ENCODE peak calls at places on chromosome 12, in seven cellular contexts. B is left lung, H is hepatocyte, W is amygdala, Q is cardiac fibroblast, F is AG08396, A is GM06990. R is an unnamed sample.

GRCh38 chr12:291153-291723 is 28.6 kb upstream of the SLC6A13 start:
- DNase-seq in B (no peak), H (no peak), W (no peak), Q (no peak), F (no peak), A (no peak), R (no peak)

GRCh38 chr12:84757978-84758377 is 154.6 kb downstream of the SLC6A15 start:
- DNase-seq in B (no peak), H (peak), W (no peak), Q (peak), F (peak), A (no peak), R (no peak)

GRCh38 chr12:111283986-111284385 is 84.9 kb downstream of the PHETA1 start:
- DNase-seq in B (no peak), H (no peak), W (no peak), Q (no peak), F (no peak), A (no peak), R (no peak)

GRCh38 chr12:13164271-13164670 is 32.3 kb upstream of the EMP1 start:
- DNase-seq in B (no peak), H (no peak), W (no peak), Q (no peak), F (no peak), A (no peak), R (no peak)

GRCh38 chr12:43044241-43044640 is 454.7 kb upstream of the PRICKLE1 start:
- DNase-seq in B (no peak), H (no peak), W (no peak), Q (no peak), F (no peak), A (no peak), R (no peak)

GRCh38 chr12:113485330-113485729 is 13.7 kb upstream of the LHX5 start:
- DNase-seq in B (no peak), H (no peak), W (no peak), Q (no peak), F (no peak), A (no peak), R (no peak)

GRCh38 chr12:69099201-69099837 is 140.1 kb upstream of the CPSF6 start:
- DNase-seq in B (no peak), H (no peak), W (no peak), Q (no peak), F (no peak), A (no peak), R (no peak)

GRCh38 chr12:111430418-111431353 is 25.0 kb downstream of the SH2B3 start:
- DNase-seq in B (no peak), H (no peak), W (no peak), Q (no peak), F (no peak), A (peak), R (peak)

GRCh38 chr12:123962530-123962929 is 10.1 kb downstream of the CCDC92 start:
- DNase-seq in B (no peak), H (no peak), W (no peak), Q (no peak), F (no peak), A (no peak), R (no peak)

GRCh38 chr12:79858518-79858917 is 76.4 kb downstream of the PPP1R12A start:
- DNase-seq in B (no peak), H (no peak), W (no peak), Q (peak), F (peak), A (no peak), R (no peak)

GRCh38 chr12:32270818-32271710 is 128.3 kb upstream of the FGD4 start:
- DNase-seq in B (no peak), H (peak), W (peak), Q (peak), F (no peak), A (no peak), R (peak)

GRCh38 chr12:47652491-47653234 is 53.2 kb downstream of the RPAP3 start:
- DNase-seq in B (no peak), H (peak), W (no peak), Q (no peak), F (no peak), A (no peak), R (no peak)

GRCh38 chr12:24681570-24681969 is 267.3 kb downstream of the BCAT1 start:
- DNase-seq in B (no peak), H (no peak), W (no peak), Q (no peak), F (no peak), A (no peak), R (no peak)

GRCh38 chr12:50662121-50662480 is 101.8 kb upstream of the ATF1 start:
- DNase-seq in B (no peak), H (no peak), W (no peak), Q (no peak), F (no peak), A (no peak), R (no peak)

R was measured in NAMALWA.